ENCODE peak calls at places on chromosomes 2 and 18, in four cellular contexts. I is heart right ventricle, C is gastrocnemius medialis, H is foreskin fibroblast. M is an unnamed sample.
A peak's percentile ranks its signal among the peaks of the same experiment; 100 is the strongest.

GRCh38 chr2:196427996-196428634 is 211.4 kb upstream of the CCDC150 start:
- DNase-seq in I (no peak), C (no peak), H (no peak), M (no peak)

GRCh38 chr2:19826874-19827273 is 74.9 kb downstream of the TTC32 start:
- DNase-seq in I (no peak), C (no peak), H (no peak), M (no peak)

GRCh38 chr2:221494556-221494955 is 77.5 kb downstream of the EPHA4 start:
- DNase-seq in I (no peak), C (no peak), H (peak; percentile 44), M (no peak)

GRCh38 chr2:219758907-219759680 is 131.7 kb downstream of the SLC4A3 start:
- DNase-seq in I (no peak), C (no peak), H (no peak), M (no peak)

GRCh38 chr2:236644502-236644911 is 74.9 kb downstream of the ACKR3 start:
- DNase-seq in I (no peak), C (no peak), H (no peak), M (no peak)

GRCh38 chr18:58015045-58015444 is 29.0 kb upstream of the NEDD4L start:
- DNase-seq in I (no peak), C (no peak), H (no peak), M (no peak)

GRCh38 chr2:88853403-88853790 is 161.9 kb downstream of the RPIA start:
- DNase-seq in I (no peak), C (no peak), H (no peak), M (no peak)

GRCh38 chr2:99662761-99663341 is 173.0 kb upstream of the REV1 start:
- DNase-seq in I (peak; percentile 59), C (peak; percentile 52), H (peak; percentile 67), M (peak; percentile 100)

GRCh38 chr2:208006833-208007232 is 18.5 kb downstream of the PLEKHM3 start:
- DNase-seq in I (no peak), C (no peak), H (peak; percentile 32), M (no peak)

GRCh38 chr2:149488719-149489440 is 98.7 kb downstream of the MMADHC start:
- DNase-seq in I (no peak), C (no peak), H (no peak), M (no peak)

DNA sequence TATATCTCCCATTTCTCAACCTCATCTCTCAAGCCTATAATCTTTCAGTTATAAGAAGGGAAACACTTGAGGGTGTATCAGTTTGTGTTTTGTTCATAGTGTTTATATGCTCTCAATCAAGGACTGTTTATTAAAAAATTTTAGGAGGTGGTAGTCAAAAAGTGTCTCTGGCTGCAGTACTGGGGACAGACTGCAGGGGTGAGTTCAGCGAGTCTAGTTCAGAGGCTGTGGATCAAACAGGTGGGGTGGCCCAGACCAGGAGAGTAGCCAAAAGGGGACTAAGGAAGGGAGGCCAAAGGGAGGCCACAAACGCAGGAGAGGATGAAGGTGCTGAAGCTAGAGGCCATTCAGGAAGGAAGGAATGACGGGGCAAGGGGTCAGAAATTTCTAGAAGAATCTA is 136.3 kb downstream of the MSH2 start:
- DNase-seq in I (no peak), C (no peak), H (no peak), M (no peak)
- TF ChIP-seq CTCF in I (no peak), C (no peak), H (no peak), M (no peak)

GRCh38 chr2:170821631-170822291 is 5.1 kb downstream of the GAD1 start:
- DNase-seq in I (no peak), C (no peak), H (no peak), M (no peak)
- H3K4me3 ChIP-seq in I (peak overlapping the region; percentile 31), C (peak overlapping the region; percentile 27), H (no peak overlapping the region), M (no peak overlapping the region)

GRCh38 chr2:47437287-47437686 is 34.3 kb downstream of the MSH2 start:
- DNase-seq in I (peak; percentile 8), C (no peak), H (peak; percentile 61), M (peak; percentile 28)
- TF ChIP-seq CTCF in I (peak; percentile 63), C (no peak), H (peak; percentile 28), M (peak; percentile 45)

DNA sequence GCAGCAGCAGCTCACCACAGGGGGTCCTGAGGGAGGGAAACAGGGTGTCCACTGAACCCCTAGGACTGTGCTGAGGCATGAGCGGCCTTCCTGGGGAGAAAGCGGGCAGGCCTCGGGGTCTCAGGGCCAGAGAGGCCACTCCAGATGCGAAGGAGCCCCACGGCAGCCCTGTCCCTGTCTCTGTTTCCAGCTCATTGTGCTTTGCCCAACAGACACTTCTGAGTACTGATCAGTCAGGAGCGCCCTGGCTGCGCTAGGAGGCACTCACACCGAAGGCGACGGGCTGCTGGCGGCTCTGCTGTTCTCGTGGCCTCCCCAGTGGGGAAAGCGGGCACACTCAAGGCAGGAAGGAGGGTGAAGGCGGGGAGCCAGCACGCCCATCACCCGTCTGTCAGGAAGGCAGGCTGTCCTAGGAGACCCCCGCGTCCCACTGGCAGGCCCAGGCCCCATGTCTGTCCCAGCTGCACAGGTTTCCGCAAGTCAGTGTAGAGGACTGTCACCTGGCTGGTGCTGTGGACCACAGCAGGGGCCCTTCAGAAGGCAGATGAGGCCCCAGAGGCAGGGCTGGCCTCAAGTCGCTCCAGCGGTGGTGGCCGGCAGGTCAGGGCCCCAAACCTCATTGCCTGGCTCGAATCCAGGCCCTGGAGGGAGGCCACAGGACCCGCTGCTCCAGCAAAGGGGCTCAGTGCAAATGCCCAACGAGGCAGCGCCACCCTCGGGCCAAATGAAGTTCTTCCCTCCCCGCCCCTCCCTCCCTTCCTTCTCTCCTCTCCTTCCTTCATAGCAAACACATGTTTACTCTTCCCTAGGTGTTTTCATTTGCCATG is 6.8 kb downstream of the ESPNL start:
- DNase-seq in I (no peak), C (peak; percentile 9), H (no peak), M (no peak)
- H3K4me3 ChIP-seq in I (no peak overlapping the region), C (no peak overlapping the region), H (no peak overlapping the region), M (no peak overlapping the region)

M was measured in AG09309.